ENCODE peak calls at places on chromosomes 1 and 21, in six cellular contexts. E is transverse colon, A is fibroblast of lung, H is tibial artery, M is GM13977, Q is K562. L is an unnamed sample.
A peak's percentile ranks its signal among the peaks of the same experiment; 100 is the strongest.

GRCh38 chr1:230788561-230789275 is 41.5 kb downstream of the CAPN9 start:
- DNase-seq in Q (no peak), H (no peak), A (no peak), M (no peak), E (no peak), L (no peak)

GRCh38 chr1:155176544-155177071 is 3.0 kb downstream of the TRIM46 start:
- DNase-seq in H (peak; percentile 78), Q (peak; percentile 81), A (peak; percentile 50), M (peak; percentile 95), E (peak; percentile 93), L (peak; percentile 86)

GRCh38 chr21:42745511-42746239 is 92.3 kb downstream of the PDE9A start:
- DNase-seq in M (no peak), H (no peak), Q (no peak), E (no peak), A (no peak), L (no peak)

GRCh38 chr1:114274621-114275317 is 121.1 kb upstream of the SYT6 start:
- DNase-seq in H (no peak), E (no peak), A (no peak), Q (no peak), M (no peak), L (no peak)

GRCh38 chr1:201125019-201125418 is 2.0 kb downstream of the ASCL5 start:
- DNase-seq in M (no peak), E (no peak), A (no peak), Q (no peak), H (no peak), L (no peak)

GRCh38 chr1:183029591-183030000 is 6.4 kb downstream of the LAMC1 start:
- DNase-seq in H (no peak), E (no peak), Q (no peak), M (no peak), A (peak; percentile 89), L (no peak)

GRCh38 chr1:22104865-22105437 is 37.9 kb downstream of the WNT4 start:
- DNase-seq in E (no peak), A (no peak), M (no peak), H (no peak), Q (no peak), L (no peak)

GRCh38 chr1:182143825-182144661 is 82.5 kb upstream of the ZNF648 start:
- DNase-seq in M (no peak), Q (no peak), E (peak; percentile 70), A (peak; percentile 72), H (peak; percentile 95), L (peak; percentile 18)

GRCh38 chr1:214404571-214405213 is 123.7 kb downstream of the SMYD2 start:
- DNase-seq in E (no peak), H (no peak), A (peak; percentile 90), M (no peak), Q (no peak), L (no peak)

GRCh38 chr1:206001476-206001888 is 1.7 kb downstream of the RAB7B start:
- DNase-seq in M (no peak), A (peak; percentile 99), Q (peak; percentile 76), E (no peak), H (peak; percentile 62), L (no peak)

GRCh38 chr21:25790122-25790951 is 55.6 kb downstream of the GABPA start:
- DNase-seq in Q (no peak), E (no peak), H (no peak), M (peak; percentile 20), A (peak; percentile 28), L (no peak)

GRCh38 chr1:200226268-200226968 is 183.4 kb downstream of the ZNF281 start:
- DNase-seq in H (no peak), Q (peak; percentile 29), E (no peak), M (no peak), A (peak; percentile 46), L (no peak)

GRCh38 chr1:61287014-61287413 is 204.7 kb downstream of the NFIA start:
- DNase-seq in M (no peak), E (no peak), Q (no peak), A (peak; percentile 65), H (no peak), L (no peak)

GRCh38 chr1:60126733-60127132 is 53.2 kb upstream of the C1orf87 start:
- DNase-seq in A (no peak), H (no peak), M (no peak), E (no peak), Q (no peak), L (no peak)

GRCh38 chr1:166813508-166814223 is 25.6 kb upstream of the POGK start:
- DNase-seq in E (no peak), Q (no peak), A (no peak), H (no peak), M (no peak), L (no peak)

GRCh38 chr1:28308750-28309149 is 20.1 kb upstream of the MED18 start:
- DNase-seq in H (no peak), M (no peak), A (no peak), E (no peak), Q (no peak), L (no peak)

GRCh38 chr1:245263701-245264100 is 108.9 kb downstream of the KIF26B start:
- DNase-seq in H (no peak), E (no peak), A (no peak), M (no peak), Q (no peak), L (no peak)

GRCh38 chr1:110538082-110538481 is 19.1 kb upstream of the KCNA10 start:
- DNase-seq in E (no peak), Q (no peak), H (no peak), A (no peak), M (no peak), L (no peak)

GRCh38 chr1:192506741-192507155 is 68.8 kb upstream of the RGS1 start:
- DNase-seq in Q (no peak), M (peak; percentile 70), H (no peak), A (peak; percentile 62), E (no peak), L (no peak)

DNA sequence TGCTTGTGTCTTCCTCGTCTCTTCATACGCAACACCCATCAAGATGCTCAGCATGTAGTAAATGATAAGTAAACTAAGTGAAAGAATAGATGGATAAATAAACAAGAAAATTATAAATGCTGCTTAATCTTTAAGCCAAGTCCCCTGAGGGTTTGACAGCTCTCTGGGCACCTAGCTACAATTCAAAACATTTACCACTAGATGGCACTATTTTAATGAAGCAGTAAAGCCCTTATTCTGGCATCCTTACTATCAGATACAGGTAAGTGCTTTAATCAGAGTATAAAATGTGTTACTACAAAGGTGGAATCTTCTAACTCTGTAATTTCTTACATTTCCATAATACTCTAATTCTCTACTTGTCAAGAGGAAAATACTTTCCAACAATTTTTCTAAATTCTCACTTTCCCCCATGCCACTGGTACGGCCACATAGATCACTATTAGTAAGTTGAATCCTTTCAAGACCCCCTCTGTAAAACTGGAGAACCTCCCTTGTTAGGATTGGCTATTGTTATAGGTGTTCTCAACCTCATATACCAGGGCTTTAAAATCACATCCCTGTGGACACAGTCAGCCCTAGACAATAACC is 137.8 kb downstream of the BARHL2 start:
- DNase-seq in H (no peak), Q (peak; percentile 58), A (peak; percentile 30), M (peak; percentile 56), E (no peak), L (no peak)
- TF ChIP-seq CTCF in H (peak; percentile 39), Q (peak; percentile 56), A (peak; percentile 45), M (peak; percentile 61), E (peak; percentile 60), L (peak; percentile 62)

DNA sequence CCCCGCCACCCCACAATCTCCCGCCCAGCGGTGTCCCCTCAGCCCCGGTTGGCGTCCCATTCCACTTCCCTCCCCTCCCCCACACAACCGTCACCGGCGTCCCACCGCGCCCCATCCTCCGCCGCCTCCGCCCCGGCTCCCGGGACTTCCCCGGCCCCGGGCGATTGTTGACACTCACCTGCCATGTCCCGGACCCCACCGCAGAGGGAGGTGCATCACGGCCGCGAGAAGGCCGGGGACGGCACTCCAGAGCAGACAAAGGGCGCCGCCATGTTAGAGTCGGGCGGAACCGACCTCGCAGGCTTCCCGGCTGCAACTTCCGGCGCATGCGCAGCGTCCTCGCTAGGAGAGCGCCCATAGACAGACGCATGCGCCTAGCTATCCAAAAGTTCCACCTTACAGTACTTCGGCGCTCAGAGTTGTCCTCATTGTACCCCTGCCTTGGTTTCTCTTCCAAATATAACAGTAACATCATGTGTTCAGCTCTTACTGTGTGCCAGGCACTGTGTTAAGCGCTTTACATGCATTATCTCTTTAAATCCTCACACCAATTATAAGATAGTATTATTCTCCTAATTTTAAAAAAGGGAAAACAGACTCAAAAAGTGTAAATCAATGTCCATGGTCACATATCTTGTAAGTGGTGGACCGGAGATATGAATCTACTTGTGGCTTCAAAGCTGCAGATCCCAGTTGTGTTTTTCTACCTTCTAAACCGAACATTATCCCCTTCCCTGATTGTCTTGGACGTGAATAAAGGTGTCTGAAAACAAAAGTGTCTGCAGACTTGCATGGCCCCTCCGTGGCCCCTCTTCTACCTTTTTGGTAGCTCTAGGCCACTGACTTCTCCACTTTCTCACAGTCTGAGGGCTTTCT is at the start of gene ZBTB17:
- DNase-seq in A (peak; percentile 84), Q (peak; percentile 97), H (peak; percentile 92), E (peak; percentile 96), M (peak; percentile 95), L (peak; percentile 92)
- TF ChIP-seq CTCF in A (no peak), Q (no peak), H (no peak), E (no peak), M (no peak), L (no peak)

GRCh38 chr1:25890249-25891034 is 14.9 kb upstream of the PAQR7 start:
- DNase-seq in Q (no peak), E (peak; percentile 75), M (no peak), H (no peak), A (peak; percentile 89), L (no peak)

GRCh38 chr1:25893072-25893604 is 13.1 kb downstream of the STMN1 start:
- DNase-seq in H (peak; percentile 13), Q (no peak), A (peak; percentile 15), M (no peak), E (no peak), L (no peak)

GRCh38 chr1:25891606-25892005 is 14.6 kb downstream of the STMN1 start:
- DNase-seq in E (no peak), Q (no peak), H (no peak), A (no peak), M (no peak), L (no peak)

GRCh38 chr1:25888426-25888987 is 13.0 kb upstream of the PAQR7 start:
- DNase-seq in M (no peak), A (peak; percentile 20), E (no peak), Q (no peak), H (no peak), L (no peak)

DNA sequence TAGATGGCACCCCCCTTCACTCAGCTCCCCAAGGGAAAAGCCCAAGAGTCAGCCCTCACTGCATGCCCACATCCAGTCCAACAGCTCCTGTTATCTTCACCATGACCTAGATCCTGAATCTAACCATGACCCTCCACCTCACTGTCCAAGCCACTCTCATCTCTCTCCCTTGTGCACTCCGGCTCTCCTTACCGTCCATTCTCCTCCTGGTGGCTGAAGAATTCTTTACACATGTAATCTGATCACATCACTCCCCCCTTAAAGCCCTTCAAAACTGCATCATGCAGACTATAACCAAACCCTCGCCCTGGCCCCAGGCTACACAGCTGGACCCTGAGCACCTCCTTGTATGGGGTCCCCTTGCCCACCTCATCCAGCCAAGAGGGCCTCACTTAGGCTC is 14.0 kb upstream of the PAQR7 start:
- DNase-seq in H (no peak), A (no peak), E (no peak), M (no peak), Q (peak; percentile 60), L (no peak)
- TF ChIP-seq CTCF in H (no peak), A (peak; percentile 34), E (no peak), M (no peak), Q (peak; percentile 59), L (no peak)

DNA sequence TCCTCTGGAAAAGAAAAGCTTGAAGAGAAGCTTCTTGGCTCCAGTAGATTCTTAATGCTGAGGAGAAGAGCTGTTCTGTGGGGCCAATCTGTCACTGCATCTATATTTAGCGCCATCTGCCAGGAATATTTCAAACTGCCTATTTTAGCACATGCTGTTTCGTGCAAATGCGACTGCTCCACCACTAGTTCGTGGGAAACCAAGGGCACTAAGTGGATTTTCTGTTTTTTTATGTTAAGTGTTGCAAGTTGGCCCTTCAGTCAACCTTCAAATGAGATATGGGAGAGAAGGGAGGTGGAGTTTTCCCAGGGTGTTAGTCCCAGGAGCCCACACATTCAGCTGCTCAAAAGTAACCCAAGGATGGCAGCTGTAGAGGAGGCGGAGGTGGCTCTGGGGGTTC is 91.9 kb downstream of the TSEN15 start:
- DNase-seq in E (no peak), A (no peak), Q (no peak), H (no peak), M (no peak), L (no peak)
- TF ChIP-seq CTCF in E (no peak), A (no peak), Q (no peak), H (no peak), M (no peak), L (no peak)

L was measured in endothelial cell.